ENCODE peak calls at places on chromosomes 6 and 20, in four cellular contexts. One of them, this sample, is unnamed.

GRCh38 chr6:1178590-1178989 is 133.3 kb upstream of the FOXQ1 start:
- DNase-seq in GM12878: no peak
- DNase-seq in K562: no peak
- DNase-seq in WTC11: no peak
- DNase-seq in this sample: no peak

GRCh38 chr6:3088446-3088845 is 20.2 kb downstream of the RIPK1 start:
- DNase-seq in GM12878: no peak
- DNase-seq in K562: no peak
- DNase-seq in WTC11: no peak
- DNase-seq in this sample: no peak

GRCh38 chr20:53609501-53610445 is 16.1 kb upstream of the ZNF217 start:
- DNase-seq in GM12878: no peak
- DNase-seq in K562: peak
- DNase-seq in WTC11: peak
- DNase-seq in this sample: no peak

GRCh38 chr20:47309806-47310426 is 46.6 kb downstream of the ZMYND8 start:
- DNase-seq in GM12878: no peak
- DNase-seq in K562: no peak
- DNase-seq in WTC11: peak
- DNase-seq in this sample: no peak

GRCh38 chr6:152271681-152272464 is 365.3 kb downstream of the SYNE1 start:
- DNase-seq in GM12878: peak
- DNase-seq in K562: no peak
- DNase-seq in WTC11: no peak
- DNase-seq in this sample: no peak

GRCh38 chr6:41288025-41288777 is 1.7 kb upstream of the TREM1 start:
- DNase-seq in GM12878: no peak
- DNase-seq in K562: no peak
- DNase-seq in WTC11: no peak
- DNase-seq in this sample: no peak

GRCh38 chr20:13703265-13703664 is 64.5 kb upstream of the TASP1 start:
- DNase-seq in GM12878: no peak
- DNase-seq in K562: peak
- DNase-seq in WTC11: peak
- DNase-seq in this sample: no peak

GRCh38 chr6:31007694-31008093 is 2.6 kb upstream of the MUC22 start:
- DNase-seq in GM12878: no peak
- DNase-seq in K562: no peak
- DNase-seq in WTC11: no peak
- DNase-seq in this sample: no peak

GRCh38 chr6:149938571-149939462 is 3.0 kb upstream of the ULBP2 start:
- DNase-seq in GM12878: peak
- DNase-seq in K562: no peak
- DNase-seq in WTC11: no peak
- DNase-seq in this sample: peak

GRCh38 chr6:117143647-117144046 is 121.7 kb upstream of the VGLL2 start:
- DNase-seq in GM12878: no peak
- DNase-seq in K562: no peak
- DNase-seq in WTC11: no peak
- DNase-seq in this sample: no peak

GRCh38 chr6:28896505-28897392 is 27.0 kb downstream of the TRIM27 start:
- DNase-seq in GM12878: no peak
- DNase-seq in K562: peak
- DNase-seq in WTC11: peak
- DNase-seq in this sample: peak

GRCh38 chr6:36769161-36769675 is 70.0 kb downstream of the CPNE5 start:
- DNase-seq in GM12878: no peak
- DNase-seq in K562: no peak
- DNase-seq in WTC11: no peak
- DNase-seq in this sample: no peak

GRCh38 chr20:5991623-5992441 is 41.4 kb downstream of the MCM8 start:
- DNase-seq in GM12878: no peak
- DNase-seq in K562: no peak
- DNase-seq in WTC11: no peak
- DNase-seq in this sample: no peak

GRCh38 chr6:163189609-163190008 is 224.9 kb upstream of the QKI start:
- DNase-seq in GM12878: no peak
- DNase-seq in K562: no peak
- DNase-seq in WTC11: no peak
- DNase-seq in this sample: no peak

GRCh38 chr6:157861814-157862213 is 38.8 kb downstream of the SNX9 start:
- DNase-seq in GM12878: no peak
- DNase-seq in K562: peak
- DNase-seq in WTC11: no peak
- DNase-seq in this sample: no peak

GRCh38 chr20:8078528-8078914 is 53.5 kb upstream of the PLCB1 start:
- DNase-seq in GM12878: no peak
- DNase-seq in K562: no peak
- DNase-seq in WTC11: no peak
- DNase-seq in this sample: no peak

GRCh38 chr6:2940851-2941250 is 30.5 kb downstream of the SERPINB6 start:
- DNase-seq in GM12878: no peak
- DNase-seq in K562: no peak
- DNase-seq in WTC11: no peak
- DNase-seq in this sample: no peak

GRCh38 chr6:30508890-30509736 is 19.8 kb downstream of the HLA-E start:
- DNase-seq in GM12878: peak
- DNase-seq in K562: peak
- DNase-seq in WTC11: no peak
- DNase-seq in this sample: no peak

GRCh38 chr6:33728438-33728837 is 16.9 kb upstream of the UQCC2 start:
- DNase-seq in GM12878: no peak
- DNase-seq in K562: no peak
- DNase-seq in WTC11: no peak
- DNase-seq in this sample: no peak

GRCh38 chr6:3273707-3274521 is 15.2 kb downstream of the PSMG4 start:
- DNase-seq in GM12878: no peak
- DNase-seq in K562: no peak
- DNase-seq in WTC11: no peak
- DNase-seq in this sample: no peak

GRCh38 chr20:588932-589672 is 21.0 kb downstream of the TCF15 start:
- DNase-seq in GM12878: peak
- DNase-seq in K562: no peak
- DNase-seq in WTC11: no peak
- DNase-seq in this sample: peak

GRCh38 chr6:25962368-25963127 is at the start of gene TRIM38:
- DNase-seq in GM12878: peak
- DNase-seq in K562: peak
- DNase-seq in WTC11: no peak
- DNase-seq in this sample: no peak

GRCh38 chr6:85127696-85128225 is 322.1 kb upstream of the NT5E start:
- DNase-seq in GM12878: no peak
- DNase-seq in K562: no peak
- DNase-seq in WTC11: no peak
- DNase-seq in this sample: no peak

DNA sequence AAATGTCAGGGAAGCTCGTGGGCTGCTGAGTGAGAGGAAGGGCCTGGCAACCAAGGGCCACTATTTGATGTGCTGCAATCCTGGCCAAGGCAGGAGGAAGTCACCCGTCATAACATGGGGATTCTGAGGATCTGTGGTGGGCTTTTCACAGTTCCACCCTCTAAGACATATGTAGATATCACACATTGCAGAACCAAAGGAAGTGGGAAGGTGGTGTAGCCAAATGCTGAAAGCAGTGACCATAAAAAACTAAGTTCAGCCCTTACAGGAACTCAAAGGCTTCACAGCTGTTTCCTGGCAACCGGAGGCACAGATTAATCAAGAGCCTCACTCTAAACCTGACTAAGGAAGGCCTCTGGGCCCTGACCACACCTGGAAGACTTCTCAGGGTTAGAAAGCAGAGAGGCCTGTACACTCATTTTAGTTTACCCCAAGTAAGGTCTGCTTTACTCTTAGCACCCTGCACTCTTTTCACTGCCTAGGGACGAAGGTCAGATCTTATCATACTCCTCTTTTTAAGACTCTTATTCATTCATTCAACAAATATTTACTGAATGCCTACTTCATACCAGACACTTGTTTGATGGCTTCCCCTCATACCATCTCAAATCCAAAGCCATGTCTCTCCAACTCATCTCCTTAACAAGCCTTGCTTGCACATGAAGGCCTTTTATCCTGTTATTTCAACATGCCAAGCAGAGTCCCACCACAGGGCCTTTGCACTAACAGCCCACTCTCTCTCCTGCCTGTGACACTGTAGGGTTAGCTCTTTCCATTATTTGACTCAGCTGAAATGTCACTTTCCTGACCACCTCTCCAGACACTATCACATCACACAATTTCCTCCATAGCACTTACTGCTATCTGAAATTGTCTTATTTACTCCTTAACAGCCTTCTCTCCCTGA is 2.6 kb downstream of the UBE2V1 start:
- DNase-seq in GM12878: peak
- DNase-seq in K562: no peak
- DNase-seq in WTC11: no peak
- DNase-seq in this sample: no peak
- TF ChIP-seq USF1 in GM12878: no peak
- TF ChIP-seq USF1 in K562: peak
- TF ChIP-seq USF1 in WTC11: no peak
- TF ChIP-seq USF1 in this sample: no peak

GRCh38 chr6:167130712-167131684 is 8.1 kb downstream of the CCR6 start:
- DNase-seq in GM12878: no peak
- DNase-seq in K562: no peak
- DNase-seq in WTC11: no peak
- DNase-seq in this sample: no peak
- TF ChIP-seq USF1 in GM12878: no peak
- TF ChIP-seq USF1 in K562: no peak
- TF ChIP-seq USF1 in WTC11: no peak
- TF ChIP-seq USF1 in this sample: no peak

DNA sequence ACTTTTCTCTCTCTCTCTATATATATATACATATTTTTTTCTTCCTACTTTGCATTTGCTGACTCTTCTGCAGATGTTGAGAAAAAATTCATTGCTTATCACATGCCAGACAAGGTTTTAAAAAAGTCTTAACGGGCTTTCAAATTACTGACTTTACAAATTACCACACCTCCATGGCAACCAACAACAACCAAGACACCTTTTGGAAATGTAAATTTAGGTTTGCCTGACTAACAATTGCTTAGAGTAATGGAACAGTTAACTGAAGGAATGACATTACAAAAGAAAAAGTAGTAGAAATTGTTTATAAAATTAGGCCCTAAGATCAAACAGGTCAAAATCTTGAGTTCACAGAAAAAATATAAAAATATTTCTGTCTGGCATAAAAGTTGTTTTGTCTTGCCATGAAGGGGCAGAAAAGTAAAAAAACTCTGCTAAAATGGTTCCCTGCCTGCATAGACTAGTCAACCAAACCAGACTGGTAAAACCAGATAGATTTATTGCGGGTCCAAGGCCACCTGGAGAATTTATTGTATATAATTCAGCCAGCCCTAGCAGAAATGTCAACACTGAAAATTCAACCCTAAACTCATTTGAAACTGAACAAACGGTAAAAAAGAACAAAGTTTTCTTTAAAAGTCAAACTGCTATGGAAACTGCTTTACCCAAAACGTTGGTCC is 92.8 kb upstream of the FRMD1 start:
- DNase-seq in GM12878: no peak
- DNase-seq in K562: no peak
- DNase-seq in WTC11: no peak
- DNase-seq in this sample: no peak
- TF ChIP-seq USF1 in GM12878: no peak
- TF ChIP-seq USF1 in K562: no peak
- TF ChIP-seq USF1 in WTC11: no peak
- TF ChIP-seq USF1 in this sample: no peak

GRCh38 chr6:170236131-170236851 is 54.6 kb downstream of the DLL1 start:
- DNase-seq in GM12878: no peak
- DNase-seq in K562: no peak
- DNase-seq in WTC11: no peak
- DNase-seq in this sample: no peak
- TF ChIP-seq USF1 in GM12878: no peak
- TF ChIP-seq USF1 in K562: no peak
- TF ChIP-seq USF1 in WTC11: no peak
- TF ChIP-seq USF1 in this sample: no peak

GRCh38 chr6:144678844-144679243 is 393.7 kb downstream of the UTRN start:
- DNase-seq in GM12878: no peak
- DNase-seq in K562: no peak
- DNase-seq in WTC11: no peak
- DNase-seq in this sample: no peak
- TF ChIP-seq USF1 in GM12878: no peak
- TF ChIP-seq USF1 in K562: no peak
- TF ChIP-seq USF1 in WTC11: no peak
- TF ChIP-seq USF1 in this sample: no peak

DNA sequence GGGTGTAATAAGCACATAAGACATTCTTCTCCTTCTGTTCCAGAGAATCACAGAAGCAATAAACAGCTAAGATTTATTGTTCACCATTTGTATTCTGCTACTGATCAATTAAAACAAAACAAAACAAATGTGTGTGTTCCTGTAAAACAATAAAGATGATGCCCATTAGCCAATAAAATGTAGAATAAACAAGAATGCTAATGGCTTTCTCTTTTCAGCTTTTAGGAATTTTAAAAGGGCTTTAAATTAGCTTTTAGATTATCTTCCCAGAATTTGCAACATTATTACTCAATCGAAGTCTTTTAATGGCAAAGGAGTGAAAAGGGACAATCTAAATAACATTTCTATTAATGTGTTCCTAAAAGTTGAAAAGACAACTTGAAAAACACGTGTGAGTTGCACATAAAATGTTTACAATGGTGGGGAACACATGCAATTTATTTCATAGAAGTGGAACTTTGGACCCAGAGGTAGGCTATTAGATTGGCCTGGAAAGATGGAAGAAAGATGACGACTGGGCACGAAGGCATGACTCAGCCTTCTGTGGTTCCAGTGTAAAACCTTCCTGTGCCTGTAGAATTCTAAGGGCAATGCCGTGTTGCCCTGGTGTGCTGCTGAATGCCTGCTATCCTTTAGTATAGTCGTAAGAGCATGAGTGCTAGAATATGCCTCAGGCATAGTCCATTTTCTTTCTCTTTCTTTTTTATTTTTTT is 29.0 kb upstream of the DEK start:
- DNase-seq in GM12878: no peak
- DNase-seq in K562: no peak
- DNase-seq in WTC11: no peak
- DNase-seq in this sample: no peak
- TF ChIP-seq USF1 in GM12878: no peak
- TF ChIP-seq USF1 in K562: no peak
- TF ChIP-seq USF1 in WTC11: no peak
- TF ChIP-seq USF1 in this sample: no peak

This sample was measured in SK-N-SH.